ENCODE peak calls at places on chromosomes 5 and 9, in six cellular contexts. F is colonic mucosa; L is CD8-positive, alpha-beta T cell; X is ovary; M is SK-N-SH; N is heart left ventricle. D is an unnamed sample.

GRCh38 chr5:158910782-158911692 is 188.7 kb downstream of the EBF1 start:
- DNase-seq in F (no peak), L (no peak), X (no peak), M (no peak), N (no peak), D (no peak)

GRCh38 chr9:5113994-5114748 is 71.3 kb downstream of the INSL6 start:
- DNase-seq in F (no peak), L (no peak), X (no peak), M (peak; percentile 6), N (peak; percentile 12), D (peak; percentile 34)

GRCh38 chr9:21559402-21560280 is 77.5 kb upstream of the IFNE start:
- DNase-seq in F (peak; percentile 25), L (peak; percentile 16), X (peak; percentile 21), M (peak; percentile 56), N (peak; percentile 21), D (peak; percentile 90)

GRCh38 chr5:61363715-61364114 is 31.7 kb downstream of the ZSWIM6 start:
- DNase-seq in F (no peak), L (no peak), X (no peak), M (no peak), N (no peak), D (no peak)

GRCh38 chr9:134455951-134456739 is 129.9 kb downstream of the RXRA start:
- DNase-seq in F (peak; percentile 73), L (peak; percentile 72), X (peak; percentile 89), M (peak; percentile 77), N (peak; percentile 91), D (no peak)

GRCh38 chr5:110752953-110753352 is 14.1 kb downstream of the SLC25A46 start:
- DNase-seq in F (no peak), L (no peak), X (no peak), M (no peak), N (no peak), D (no peak)

GRCh38 chr5:107074991-107075390 is 595.7 kb downstream of the EFNA5 start:
- DNase-seq in F (no peak), L (no peak), X (no peak), M (no peak), N (no peak), D (no peak)

GRCh38 chr9:129996161-129996849 is 46.7 kb downstream of the FNBP1 start:
- DNase-seq in F (no peak), L (no peak), X (no peak), M (no peak), N (no peak), D (no peak)

GRCh38 chr5:10352404-10353240 is 873 bp upstream of the MARCHF6 start:
- DNase-seq in F (peak; percentile 53), L (no peak), X (no peak), M (peak; percentile 38), N (no peak), D (no peak)

GRCh38 chr9:110128664-110129329 is 79.2 kb downstream of the C9orf152 start:
- DNase-seq in F (no peak), L (no peak), X (no peak), M (no peak), N (no peak), D (no peak)

GRCh38 chr9:110125763-110126351 is 82.1 kb downstream of the C9orf152 start:
- DNase-seq in F (no peak), L (no peak), X (no peak), M (no peak), N (no peak), D (no peak)

GRCh38 chr9:110125207-110125751 is 82.7 kb downstream of the C9orf152 start:
- DNase-seq in F (peak; percentile 94), L (no peak), X (peak; percentile 89), M (no peak), N (peak; percentile 91), D (peak; percentile 93)

GRCh38 chr9:110126457-110126856 is 81.5 kb downstream of the C9orf152 start:
- DNase-seq in F (no peak), L (no peak), X (no peak), M (no peak), N (no peak), D (no peak)

DNA sequence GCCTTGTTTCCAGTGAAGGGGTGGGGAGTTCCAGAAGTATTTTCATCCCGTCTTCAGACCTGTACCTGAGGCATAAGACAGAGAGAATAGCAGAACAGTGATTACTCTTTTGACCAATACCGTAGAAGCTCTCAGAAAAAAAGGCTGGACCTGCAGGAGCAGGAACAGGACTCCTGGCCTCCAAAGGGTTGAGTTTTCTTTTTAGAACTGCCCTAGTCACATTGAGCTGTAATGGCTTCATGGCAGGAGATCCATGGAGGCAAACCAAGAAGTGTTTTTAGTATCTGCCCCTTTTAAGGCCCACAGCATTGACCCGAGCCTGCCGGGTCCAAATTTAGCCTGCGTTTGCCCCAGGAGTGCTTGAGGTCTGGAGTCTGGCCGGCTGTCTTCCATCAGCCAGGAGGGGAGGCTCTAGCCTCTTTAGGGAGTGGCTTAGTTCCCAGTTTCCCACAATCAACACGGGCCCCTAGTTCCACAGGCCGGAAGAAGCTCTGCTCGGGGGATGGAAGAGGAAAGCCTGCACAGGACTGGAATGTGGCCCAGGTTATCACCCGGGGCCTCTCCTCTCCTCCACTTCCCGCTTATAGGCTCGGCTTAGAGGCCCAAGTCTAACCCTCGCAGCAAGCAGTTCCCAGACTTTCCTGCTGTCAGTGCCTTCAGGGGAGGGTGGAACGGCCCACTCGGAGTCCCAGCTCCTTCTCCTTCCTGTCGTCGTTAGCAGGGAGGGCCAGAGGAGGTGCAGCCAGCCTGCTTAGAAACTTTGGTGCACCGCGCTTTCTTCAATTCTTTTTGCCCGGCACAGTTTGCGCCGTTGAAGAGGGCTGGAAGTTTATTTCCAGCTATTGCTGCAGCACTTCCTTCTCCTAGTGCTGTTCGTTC is 80.7 kb downstream of the C9orf152 start:
- DNase-seq in F (peak; percentile 61), L (no peak), X (peak; percentile 81), M (no peak), N (peak; percentile 93), D (peak; percentile 84)
- H3K4me1 ChIP-seq in F (peaks cover 5% of the 10 kb centered on the region), L (peaks cover 5% of the 10 kb centered on the region), X (peaks cover 29% of the 10 kb centered on the region), M (no peaks in the 10 kb centered on the region), N (peaks cover 14% of the 10 kb centered on the region), D (peaks cover 21% of the 10 kb centered on the region)

GRCh38 chr5:55222819-55223124 is 4.3 kb downstream of the MCIDAS start:
- DNase-seq in F (no peak), L (no peak), X (no peak), M (no peak), N (no peak), D (no peak)
- H3K27me3 ChIP-seq in F (peaks cover 77% of the 10 kb centered on the region), L (peaks cover 70% of the 10 kb centered on the region), X (peaks cover 2% of the 10 kb centered on the region), M (peaks cover 96% of the 10 kb centered on the region), N (peaks cover 91% of the 10 kb centered on the region), D (peaks cover 100% of the 10 kb centered on the region)

DNA sequence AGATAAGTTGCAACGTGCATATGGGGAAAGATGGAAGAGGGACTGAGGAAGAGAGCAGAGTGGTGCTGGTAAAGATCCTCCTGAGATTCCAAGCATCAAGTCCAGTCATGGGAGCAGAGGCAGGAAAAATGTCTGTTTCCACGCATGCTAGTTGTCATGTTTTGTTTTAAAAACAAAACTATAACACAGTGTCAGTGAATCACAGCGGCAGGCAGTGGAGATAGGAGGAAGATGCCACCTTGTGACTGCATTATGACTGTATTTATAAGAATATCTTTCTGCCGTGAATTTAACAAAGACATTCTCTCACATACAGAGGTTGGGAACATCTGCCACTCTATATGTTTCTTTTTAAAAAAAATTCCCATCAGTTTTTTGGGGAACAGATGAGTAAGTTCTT is 3.7 kb upstream of the SVEP1 start:
- DNase-seq in F (no peak), L (no peak), X (peak; percentile 29), M (no peak), N (no peak), D (no peak)
- TF ChIP-seq CTCF in F (no peak), L (no peak), X (no peak), M (peak; percentile 23), N (no peak), D (no peak)

DNA sequence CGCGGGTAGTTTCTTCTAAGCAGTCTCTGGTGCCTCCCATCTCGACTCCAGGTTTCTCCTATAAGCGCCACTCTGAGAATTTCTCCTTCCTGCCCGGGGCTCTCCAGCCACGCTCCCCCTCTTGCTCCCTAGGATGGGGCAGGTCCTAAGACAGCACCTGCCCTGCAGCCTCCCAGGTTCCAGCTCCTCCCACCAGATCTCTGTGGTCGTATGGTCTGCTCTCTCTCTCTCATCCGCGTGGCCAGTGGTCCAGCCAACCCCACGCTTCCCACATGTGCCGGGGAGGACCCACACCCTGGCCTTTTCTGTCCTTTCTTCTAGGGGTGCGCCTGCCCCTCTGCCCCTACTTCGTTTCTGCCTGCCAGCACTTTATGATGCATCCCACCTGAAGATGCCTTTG is 40.5 kb downstream of the MVB12B start:
- DNase-seq in F (no peak), L (no peak), X (no peak), M (no peak), N (no peak), D (peak; percentile 43)
- H3K4me1 ChIP-seq in F (peaks cover 26% of the 10 kb centered on the region), L (no peaks in the 10 kb centered on the region), X (peaks cover 2% of the 10 kb centered on the region), M (no peaks in the 10 kb centered on the region), N (no peaks in the 10 kb centered on the region), D (peaks cover 7% of the 10 kb centered on the region)

GRCh38 chr9:132982508-132982907 is 4.0 kb downstream of the GFI1B start:
- DNase-seq in F (no peak), L (no peak), X (no peak), M (no peak), N (no peak), D (no peak)
- H3K27me3 ChIP-seq in F (peaks cover 20% of the 10 kb centered on the region), L (peaks cover 11% of the 10 kb centered on the region), X (no peaks in the 10 kb centered on the region), M (peaks cover 41% of the 10 kb centered on the region), N (peaks cover 12% of the 10 kb centered on the region), D (peaks cover 21% of the 10 kb centered on the region)

GRCh38 chr9:93207326-93207814 is 23.4 kb downstream of the WNK2 start:
- DNase-seq in F (no peak), L (no peak), X (peak; percentile 56), M (peak; percentile 70), N (peak; percentile 78), D (no peak)
- TF ChIP-seq CTCF in F (no peak), L (no peak), X (no peak), M (no peak), N (no peak), D (no peak)

GRCh38 chr5:173795601-173796000 is 92.5 kb upstream of the CPEB4 start:
- DNase-seq in F (peak; percentile 70), L (no peak), X (no peak), M (no peak), N (no peak), D (no peak)

GRCh38 chr5:173793677-173794570 is 94.2 kb upstream of the CPEB4 start:
- DNase-seq in F (peak; percentile 94), L (no peak), X (no peak), M (no peak), N (no peak), D (no peak)

GRCh38 chr5:173798127-173798810 is 89.9 kb upstream of the CPEB4 start:
- DNase-seq in F (no peak), L (no peak), X (no peak), M (no peak), N (no peak), D (no peak)

GRCh38 chr5:173794901-173795416 is 93.2 kb upstream of the CPEB4 start:
- DNase-seq in F (peak; percentile 34), L (no peak), X (no peak), M (no peak), N (no peak), D (no peak)

DNA sequence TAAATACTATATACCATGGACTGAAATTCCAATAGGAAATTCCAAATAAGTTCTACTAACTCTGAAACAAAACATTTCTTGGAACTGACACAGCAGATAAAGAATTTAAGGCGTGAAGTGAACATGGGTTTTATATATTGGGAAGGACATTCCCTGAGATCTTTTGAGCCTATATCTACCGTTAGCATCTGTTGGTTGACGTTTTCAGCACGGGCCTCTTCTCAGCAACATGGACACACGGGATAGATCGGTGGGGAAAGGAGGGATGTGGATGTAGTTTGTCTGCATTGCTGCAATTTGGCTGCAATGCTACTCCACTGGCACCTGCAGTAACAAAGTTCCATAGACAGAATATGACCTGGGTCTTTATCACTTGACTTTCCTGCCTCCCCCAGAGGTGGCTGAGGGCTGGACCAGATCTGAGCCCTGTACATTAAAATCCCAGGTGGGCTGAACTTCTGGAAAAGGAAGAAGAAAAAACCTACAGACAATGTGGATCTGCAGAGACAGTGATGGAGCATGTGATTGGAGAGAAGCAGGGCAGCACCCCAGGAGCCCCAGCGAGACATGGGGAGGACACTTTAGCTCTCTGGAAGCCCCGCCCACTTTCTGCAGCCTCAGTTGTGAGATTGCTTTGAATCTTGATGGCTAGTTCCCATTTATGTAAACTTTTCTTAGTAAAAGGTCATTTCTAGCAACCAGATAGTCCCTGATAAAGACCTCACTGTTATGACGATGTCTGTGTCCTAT is 91.2 kb upstream of the CPEB4 start:
- DNase-seq in F (no peak), L (no peak), X (no peak), M (no peak), N (no peak), D (no peak)
- H3K4me1 ChIP-seq in F (no peaks in the 10 kb centered on the region), L (no peaks in the 10 kb centered on the region), X (no peaks in the 10 kb centered on the region), M (peaks cover 4% of the 10 kb centered on the region), N (no peaks in the 10 kb centered on the region), D (no peaks in the 10 kb centered on the region)